ENCODE peak calls at places on chromosome 17, in seven cellular contexts. G is endodermal cell, B is Peyer's patch, X is cardiac muscle cell, Y is upper lobe of right lung, N is GM12865, Q is dorsolateral prefrontal cortex. U is an unnamed sample.

GRCh38 chr17:2398655-2399571 is 1.9 kb downstream of the MNT start:
- DNase-seq in B (peak; percentile 68), X (peak; percentile 81), Q (no peak), Y (peak; percentile 88), N (peak; percentile 45), G (peak; percentile 94), U (peak; percentile 76)

GRCh38 chr17:38598536-38598935 is 7.2 kb downstream of the SRCIN1 start:
- DNase-seq in N (peak; percentile 83), B (peak; percentile 55), Y (no peak), G (peak; percentile 99), X (peak; percentile 87), Q (peak; percentile 75), U (no peak)

GRCh38 chr17:16935786-16936185 is 36.1 kb downstream of the TNFRSF13B start:
- DNase-seq in Y (no peak), N (peak; percentile 31), B (peak; percentile 36), X (no peak), G (peak; percentile 43), Q (no peak), U (no peak)

GRCh38 chr17:47686661-47687327 is 7.2 kb upstream of the TBKBP1 start:
- DNase-seq in Q (no peak), Y (no peak), G (no peak), N (no peak), B (no peak), X (no peak), U (no peak)

GRCh38 chr17:53724726-53725125 is 98.0 kb upstream of the KIF2B start:
- DNase-seq in Y (no peak), N (no peak), B (no peak), X (no peak), Q (no peak), G (no peak), U (no peak)

GRCh38 chr17:57464191-57464864 is 208.0 kb downstream of the MSI2 start:
- DNase-seq in B (no peak), G (no peak), X (no peak), N (peak; percentile 37), Q (no peak), Y (no peak), U (no peak)

GRCh38 chr17:79841369-79842135 is 2.3 kb upstream of the CBX4 start:
- DNase-seq in X (no peak), Y (no peak), B (no peak), N (no peak), G (peak; percentile 86), Q (no peak), U (no peak)

GRCh38 chr17:27760069-27760885 is 40.1 kb downstream of the NOS2 start:
- DNase-seq in X (peak; percentile 48), G (peak; percentile 97), B (peak; percentile 88), N (peak; percentile 58), Y (peak; percentile 86), Q (no peak), U (peak; percentile 52)

GRCh38 chr17:18314059-18314730 is 599 bp downstream of the TOP3A start:
- DNase-seq in B (no peak), N (no peak), Q (no peak), Y (no peak), X (peak; percentile 15), G (no peak), U (no peak)

GRCh38 chr17:52138350-52138749 is 20.2 kb downstream of the CA10 start:
- DNase-seq in B (no peak), Y (no peak), G (no peak), Q (no peak), X (no peak), N (no peak), U (no peak)

GRCh38 chr17:37261286-37261685 is 114.5 kb upstream of the C17orf78 start:
- DNase-seq in G (no peak), Q (no peak), B (no peak), N (no peak), X (peak; percentile 50), Y (no peak), U (no peak)

GRCh38 chr17:63780507-63780906 is 6.5 kb downstream of the DDX42 start:
- DNase-seq in X (no peak), Y (no peak), G (no peak), B (no peak), Q (no peak), N (no peak), U (no peak)

GRCh38 chr17:79251824-79252223 is 177.2 kb downstream of the ENGASE start:
- DNase-seq in Y (no peak), B (no peak), Q (no peak), G (no peak), N (no peak), X (no peak), U (no peak)

GRCh38 chr17:59840908-59841666 is 51.7 kb downstream of the TUBD1 start:
- DNase-seq in Q (no peak), Y (no peak), N (peak; percentile 65), B (peak; percentile 47), G (no peak), X (peak; percentile 79), U (no peak)

GRCh38 chr17:76262732-76263344 is 2.3 kb upstream of the UBALD2 start:
- DNase-seq in X (no peak), N (peak; percentile 90), Y (no peak), B (peak; percentile 88), Q (no peak), G (peak; percentile 53), U (no peak)

GRCh38 chr17:72976971-72977767 is 115.3 kb downstream of the SLC39A11 start:
- DNase-seq in Y (no peak), G (peak; percentile 67), N (peak; percentile 72), B (peak; percentile 47), X (peak; percentile 95), Q (no peak), U (peak; percentile 45)

GRCh38 chr17:56977673-56978395 is at the start of gene SCPEP1:
- DNase-seq in N (peak; percentile 87), Y (peak; percentile 91), B (peak; percentile 92), X (peak; percentile 80), Q (peak; percentile 91), G (peak; percentile 99), U (peak; percentile 79)

GRCh38 chr17:38428150-38428642 is at the start of gene ARHGAP23:
- DNase-seq in Q (peak; percentile 85), N (peak; percentile 39), G (peak; percentile 90), X (peak; percentile 79), B (peak; percentile 63), Y (peak; percentile 85), U (peak; percentile 69)

GRCh38 chr17:82915010-82915696 is 75.3 kb upstream of the ZNF750 start:
- DNase-seq in X (no peak), N (peak; percentile 31), G (no peak), Y (no peak), B (no peak), Q (no peak), U (no peak)

DNA sequence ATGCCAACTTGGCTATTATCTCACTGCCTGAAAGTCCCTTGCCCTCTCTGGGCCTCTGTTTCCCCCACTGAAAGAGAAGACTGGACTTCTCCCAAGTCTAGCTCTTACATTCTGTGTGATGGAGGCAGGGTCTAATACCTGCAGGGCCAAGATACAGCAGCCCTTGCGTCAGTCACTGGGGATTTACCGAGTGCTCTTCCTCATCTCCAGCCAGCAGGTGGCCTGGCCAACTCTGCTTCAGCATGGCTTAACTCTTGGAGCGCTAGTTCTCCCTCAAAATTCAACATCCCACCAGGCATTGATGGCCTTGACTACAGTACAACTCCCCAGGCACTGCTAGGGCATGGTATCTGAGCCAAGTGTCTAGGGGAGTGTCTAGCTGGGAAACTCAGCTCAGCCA is 19.9 kb upstream of the MTMR4 start:
- DNase-seq in X (no peak), Y (no peak), Q (no peak), G (no peak), B (no peak), N (no peak), U (no peak)
- TF ChIP-seq CTCF in X (no peak), Y (no peak), Q (no peak), G (peak; percentile 61), B (no peak), N (no peak), U (no peak)

GRCh38 chr17:15261063-15261817 is 3.9 kb downstream of the PMP22 start:
- DNase-seq in B (peak; percentile 60), X (peak; percentile 73), Y (peak; percentile 70), N (no peak), G (peak; percentile 93), Q (peak; percentile 55), U (peak; percentile 64)
- TF ChIP-seq CTCF in B (no peak), X (no peak), Y (no peak), N (no peak), G (no peak), Q (no peak), U (peak; percentile 10)

GRCh38 chr17:31517524-31517923 is 126.0 kb downstream of the RAB11FIP4 start:
- DNase-seq in Q (no peak), B (no peak), Y (no peak), N (no peak), X (no peak), G (peak; percentile 91), U (no peak)
- TF ChIP-seq CTCF in Q (no peak), B (no peak), Y (peak; percentile 14), N (peak; percentile 47), X (peak; percentile 27), G (peak; percentile 69), U (no peak)

GRCh38 chr17:68057531-68057952 is 22.0 kb downstream of the KPNA2 start:
- DNase-seq in X (peak; percentile 51), Y (no peak), G (peak; percentile 78), N (peak; percentile 43), B (peak; percentile 68), Q (no peak), U (no peak)
- TF ChIP-seq CTCF in X (peak; percentile 45), Y (peak; percentile 56), G (peak; percentile 76), N (peak; percentile 43), B (no peak), Q (peak; percentile 24), U (no peak)

GRCh38 chr17:8256691-8257090 is 7.6 kb downstream of the PFAS start:
- DNase-seq in Y (no peak), G (no peak), Q (no peak), N (no peak), X (no peak), B (no peak), U (no peak)

GRCh38 chr17:8255499-8255898 is 6.4 kb downstream of the PFAS start:
- DNase-seq in X (no peak), Y (no peak), B (no peak), Q (no peak), G (peak; percentile 79), N (no peak), U (no peak)

GRCh38 chr17:8256291-8256690 is 7.2 kb downstream of the PFAS start:
- DNase-seq in Y (no peak), X (no peak), N (no peak), G (no peak), B (no peak), Q (no peak), U (no peak)

GRCh38 chr17:8254881-8255280 is 5.8 kb downstream of the PFAS start:
- DNase-seq in G (no peak), Y (no peak), N (no peak), B (no peak), X (no peak), Q (no peak), U (no peak)

GRCh38 chr17:8253801-8254200 is 4.7 kb downstream of the PFAS start:
- DNase-seq in N (peak; percentile 14), X (peak; percentile 8), G (peak; percentile 80), B (no peak), Y (no peak), Q (no peak), U (no peak)
- TF ChIP-seq CTCF in N (no peak), X (peak; percentile 17), G (peak; percentile 58), B (no peak), Y (no peak), Q (peak; percentile 26), U (no peak)

U was measured in uterus.